ENCODE peak calls at places on chromosomes 4 and X, in four cellular contexts. T is NCI-H748 treated with DMSO at 0.1 percent for 48 hours, M is retina, F is NCI-H345. I is an unnamed sample.

GRCh38 chrX:44247468-44247867 is 96.0 kb downstream of the EFHC2 start:
- DNase-seq in F (no peak), T (no peak), M (no peak), I (no peak)

GRCh38 chrX:37910186-37910585 is 62.8 kb upstream of the DYNLT3 start:
- DNase-seq in F (no peak), T (no peak), M (no peak), I (no peak)

GRCh38 chr4:65046496-65047101 is 623.7 kb downstream of the EPHA5 start:
- DNase-seq in M (peak), T (no peak), F (no peak), I (no peak)

GRCh38 chr4:87904627-87905026 is 70.9 kb upstream of the SPP1 start:
- DNase-seq in T (no peak), M (peak), F (no peak), I (no peak)

GRCh38 chrX:19776753-19777152 is 110.6 kb downstream of the SH3KBP1 start:
- DNase-seq in T (no peak), F (no peak), M (no peak), I (no peak)

GRCh38 chrX:45710081-45710801 is 509.6 kb upstream of the DIPK2B start:
- DNase-seq in M (no peak), F (no peak), T (no peak), I (no peak)

GRCh38 chr4:7487464-7487863 is 52.7 kb upstream of the PSAPL1 start:
- DNase-seq in T (no peak), F (peak), M (peak), I (peak)

GRCh38 chr4:2790583-2791517 is 2.0 kb upstream of the SH3BP2 start:
- DNase-seq in T (no peak), M (no peak), F (no peak), I (no peak)

GRCh38 chr4:42638993-42639392 is 17.9 kb downstream of the ATP8A1 start:
- DNase-seq in M (no peak), T (no peak), F (no peak), I (no peak)

GRCh38 chr4:144903953-144904711 is 193.9 kb downstream of the ANAPC10 start:
- DNase-seq in T (no peak), M (no peak), F (no peak), I (no peak)

GRCh38 chr4:24730256-24731001 is 64.9 kb upstream of the SOD3 start:
- DNase-seq in M (peak), T (no peak), F (no peak), I (no peak)

I was measured in NCI-H510A treated with DMSO at 0.1 percent for 48 hours.